ENCODE peak calls at places on chromosomes 13 and 19, in nine cellular contexts. M, T, Y, Q, D, A, C, H and F are unnamed samples.

GRCh38 chr19:1090731-1091543 is 4.2 kb downstream of the POLR2E start:
- DNase-seq in M (no peak), C (peak; percentile 17), H (no peak), D (no peak), Q (no peak), Y (peak; percentile 64), T (no peak), A (no peak), F (no peak)

GRCh38 chr19:29687897-29688728 is 22.9 kb downstream of the PLEKHF1 start:
- DNase-seq in Y (no peak), M (no peak), A (peak; percentile 92), H (no peak), C (no peak), T (no peak), D (no peak), Q (no peak), F (no peak)

GRCh38 chr13:81406022-81406421 is 1065.1 kb upstream of the SPRY2 start:
- DNase-seq in Y (no peak), D (no peak), T (no peak), C (no peak), H (no peak), Q (no peak), A (no peak), M (no peak), F (no peak)

GRCh38 chr13:75961911-75962310 is 325.8 kb downstream of the LMO7 start:
- DNase-seq in Y (no peak), C (no peak), Q (no peak), T (no peak), D (no peak), M (no peak), H (no peak), A (no peak), F (no peak)

GRCh38 chr13:99626461-99627082 is 125.3 kb downstream of the TM9SF2 start:
- DNase-seq in C (no peak), M (no peak), Y (no peak), D (no peak), T (no peak), A (peak; percentile 31), H (no peak), Q (no peak), F (no peak)

GRCh38 chr13:26895081-26895807 is 134.7 kb upstream of the GPR12 start:
- DNase-seq in Q (no peak), H (no peak), D (no peak), Y (no peak), C (no peak), M (no peak), A (no peak), T (no peak), F (peak; percentile 70)

GRCh38 chr19:47681388-47681787 is 31.8 kb upstream of the EHD2 start:
- DNase-seq in T (no peak), H (no peak), Y (no peak), Q (no peak), A (no peak), M (no peak), C (no peak), D (no peak), F (no peak)

GRCh38 chr19:1865172-1866010 is 2.0 kb upstream of the KLF16 start:
- DNase-seq in M (no peak), Q (no peak), H (no peak), C (no peak), T (no peak), D (no peak), Y (no peak), A (no peak), F (no peak)

GRCh38 chr13:30026093-30026492 is 175.7 kb upstream of the UBL3 start:
- DNase-seq in T (no peak), Q (no peak), H (no peak), A (peak; percentile 68), C (no peak), Y (no peak), M (no peak), D (no peak), F (no peak)

GRCh38 chr19:30350995-30351394 is 21.2 kb upstream of the ZNF536 start:
- DNase-seq in A (no peak), Q (no peak), T (no peak), M (no peak), D (no peak), C (no peak), H (no peak), Y (no peak), F (no peak)

GRCh38 chr19:40398417-40399056 is 8.6 kb upstream of the HIPK4 start:
- DNase-seq in T (peak; percentile 38), C (peak; percentile 47), D (no peak), A (no peak), M (peak; percentile 78), H (peak; percentile 56), Q (peak; percentile 46), Y (peak; percentile 84), F (peak; percentile 98)

GRCh38 chr19:33921165-33921564 is 124.5 kb downstream of the KCTD15 start:
- DNase-seq in Q (no peak), D (no peak), A (no peak), T (no peak), Y (no peak), H (no peak), M (no peak), C (no peak), F (no peak)

GRCh38 chr13:97506511-97506910 is 72.5 kb downstream of the RAP2A start:
- DNase-seq in T (no peak), C (no peak), M (no peak), Q (no peak), D (no peak), Y (no peak), A (peak; percentile 85), H (no peak), F (no peak)

GRCh38 chr19:996051-996838 is 4.0 kb upstream of the GRIN3B start:
- DNase-seq in A (peak; percentile 57), Y (no peak), H (peak; percentile 74), Q (peak; percentile 75), T (no peak), C (peak; percentile 75), M (peak; percentile 47), D (no peak), F (peak; percentile 90)

GRCh38 chr19:50203281-50204080 is at the start of gene MYH14:
- DNase-seq in A (no peak), T (peak; percentile 87), C (no peak), Q (peak; percentile 93), M (peak; percentile 91), D (peak; percentile 68), H (no peak), Y (peak; percentile 96), F (peak; percentile 99)
- H3K4me3 ChIP-seq in A (no peak within 1 kb of the TSS), T (peak within 1 kb of the TSS; percentile 75), C (no peak within 1 kb of the TSS), Q (peak within 1 kb of the TSS; percentile 56), M (peak within 1 kb of the TSS; percentile 46), D (peak within 1 kb of the TSS; percentile 49), H (no peak within 1 kb of the TSS), Y (peak within 1 kb of the TSS; percentile 58), F (peak within 1 kb of the TSS; percentile 49)

DNA sequence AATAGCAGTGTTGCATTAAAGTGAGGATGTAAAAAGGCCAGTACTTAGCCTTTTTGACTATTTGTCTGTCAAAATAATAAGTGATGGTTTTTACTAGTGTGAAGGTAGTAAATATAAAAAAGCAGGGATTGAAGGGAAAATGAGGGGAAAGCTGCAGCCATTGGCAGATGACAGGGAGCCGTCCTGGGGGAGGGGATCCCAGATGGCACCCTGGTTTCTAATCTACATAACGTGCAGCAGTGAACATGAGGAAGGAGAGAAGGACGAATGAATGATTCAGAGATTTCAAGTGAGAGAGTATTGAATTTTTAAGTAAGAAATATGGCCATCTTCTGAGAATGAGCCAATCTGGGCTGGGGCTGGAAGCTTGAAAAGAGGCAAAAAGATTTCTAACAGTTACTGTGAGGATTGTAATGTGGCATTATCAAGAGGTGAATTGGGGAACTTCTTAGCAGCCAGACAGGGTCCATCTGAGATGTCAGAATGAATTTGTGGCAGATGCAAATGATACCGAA is 414.2 kb downstream of the MYO16 start:
- DNase-seq in D (no peak), T (no peak), C (no peak), M (no peak), Y (no peak), Q (no peak), H (no peak), A (no peak), F (no peak)
- H3K27me3 ChIP-seq in D (no peaks in the 10 kb centered on the region), T (no peaks in the 10 kb centered on the region), C (no peaks in the 10 kb centered on the region), M (no peaks in the 10 kb centered on the region), Y (no peaks in the 10 kb centered on the region), Q (no peaks in the 10 kb centered on the region), H (no peaks in the 10 kb centered on the region), A (no peaks in the 10 kb centered on the region), F (no peaks in the 10 kb centered on the region)

DNA sequence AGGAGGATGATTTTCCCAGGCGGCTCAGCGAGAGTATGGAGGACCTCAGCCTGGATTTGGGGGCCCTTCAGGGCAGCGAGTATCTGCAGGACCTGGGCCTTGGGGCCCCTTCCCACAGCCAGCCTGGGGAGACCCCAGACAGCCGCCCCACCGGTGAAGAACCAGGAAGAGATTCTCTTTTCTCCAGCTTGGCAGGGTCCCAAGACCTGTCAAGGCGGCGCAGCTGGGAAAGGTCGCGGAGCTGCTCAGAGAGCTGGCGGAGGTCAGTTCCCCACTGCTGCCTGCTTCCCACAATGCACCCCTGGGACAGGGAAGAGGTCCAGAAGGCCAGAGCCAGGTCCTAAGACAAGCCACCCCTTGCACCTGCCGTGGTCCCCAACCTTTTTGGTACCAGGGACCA is 24.1 kb downstream of the ARHGEF18 start:
- DNase-seq in H (no peak), M (no peak), A (no peak), Y (no peak), Q (no peak), D (no peak), T (no peak), C (no peak), F (no peak)
- H3K36me3 ChIP-seq in H (peaks cover 85% of the 10 kb centered on the region), M (no peaks in the 10 kb centered on the region), A (no peaks in the 10 kb centered on the region), Y (no peaks in the 10 kb centered on the region), Q (no peaks in the 10 kb centered on the region), D (no peaks in the 10 kb centered on the region), T (no peaks in the 10 kb centered on the region), C (no peaks in the 10 kb centered on the region), F (no peaks in the 10 kb centered on the region)

DNA sequence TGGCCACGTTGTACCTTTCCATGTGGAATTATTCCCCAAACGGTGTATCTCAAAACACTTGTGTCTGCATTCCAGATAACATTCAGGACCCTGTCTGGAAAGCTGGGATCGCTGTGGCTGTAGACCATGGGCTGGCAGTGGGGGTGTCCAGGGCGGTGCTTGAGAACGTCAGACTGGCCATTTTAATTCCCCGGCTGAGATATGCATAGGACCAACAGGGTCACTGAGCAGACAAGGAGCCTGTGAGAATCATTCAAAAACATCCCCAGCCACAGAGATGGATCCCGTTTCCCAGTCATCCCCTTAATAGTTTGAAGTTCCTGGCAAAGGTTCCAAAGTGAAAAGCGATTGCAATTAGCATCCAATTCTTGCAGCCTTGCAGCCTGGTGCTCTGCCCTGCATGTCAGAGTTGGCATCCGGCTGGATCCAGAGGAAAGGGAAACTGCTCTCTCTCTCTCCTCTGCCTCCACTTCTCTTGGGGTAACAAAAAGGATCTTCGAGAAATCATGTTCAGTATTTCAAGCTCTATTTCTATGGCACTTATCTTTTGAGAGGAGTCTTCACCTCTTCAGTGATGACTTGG is 41.6 kb downstream of the IFT88 start:
- DNase-seq in Y (no peak), T (no peak), D (no peak), C (no peak), H (no peak), M (no peak), Q (no peak), A (peak; percentile 13), F (no peak)
- H3K4me3 ChIP-seq in Y (no peak overlapping the region), T (no peak overlapping the region), D (no peak overlapping the region), C (no peak overlapping the region), H (no peak overlapping the region), M (no peak overlapping the region), Q (no peak overlapping the region), A (no peak overlapping the region), F (no peak overlapping the region)